ENCODE peak calls at places on chromosome 15, in six cellular contexts. One of them, this sample, is unnamed.

GRCh38 chr15:96416934-96417759 is 86.6 kb downstream of the NR2F2 start:
- DNase-seq in substantia nigra: no peak
- DNase-seq in H9: peak; percentile 58
- DNase-seq in ovary: peak; percentile 35
- DNase-seq in stimulated activated CD4-positive, alpha-beta T cell treated with anti-CD3 and anti-CD28 coated beads, Interleukin-1b, Interleukin-23, amount 100 ng/mL, for 24 hours: no peak
- DNase-seq in hepatic stellate cell: no peak
- DNase-seq in this sample: no peak

GRCh38 chr15:71431345-71432336 is 316.4 kb downstream of the THSD4 start:
- DNase-seq in hepatic stellate cell: no peak
- DNase-seq in stimulated activated CD4-positive, alpha-beta T cell treated with anti-CD3 and anti-CD28 coated beads, Interleukin-1b, Interleukin-23, amount 100 ng/mL, for 24 hours: no peak
- DNase-seq in H9: no peak
- DNase-seq in substantia nigra: no peak
- DNase-seq in ovary: no peak
- DNase-seq in this sample: no peak

GRCh38 chr15:65084500-65085206 is 8.1 kb downstream of the KBTBD13 start:
- DNase-seq in stimulated activated CD4-positive, alpha-beta T cell treated with anti-CD3 and anti-CD28 coated beads, Interleukin-1b, Interleukin-23, amount 100 ng/mL, for 24 hours: no peak
- DNase-seq in H9: no peak
- DNase-seq in ovary: no peak
- DNase-seq in hepatic stellate cell: no peak
- DNase-seq in substantia nigra: no peak
- DNase-seq in this sample: peak; percentile 62

GRCh38 chr15:49918106-49918505 is 200.9 kb downstream of the ATP8B4 start:
- DNase-seq in hepatic stellate cell: no peak
- DNase-seq in ovary: no peak
- DNase-seq in substantia nigra: no peak
- DNase-seq in H9: no peak
- DNase-seq in stimulated activated CD4-positive, alpha-beta T cell treated with anti-CD3 and anti-CD28 coated beads, Interleukin-1b, Interleukin-23, amount 100 ng/mL, for 24 hours: no peak
- DNase-seq in this sample: no peak

GRCh38 chr15:52021892-52022540 is 3.0 kb downstream of the MAPK6 start:
- DNase-seq in hepatic stellate cell: no peak
- DNase-seq in substantia nigra: no peak
- DNase-seq in H9: no peak
- DNase-seq in ovary: no peak
- DNase-seq in stimulated activated CD4-positive, alpha-beta T cell treated with anti-CD3 and anti-CD28 coated beads, Interleukin-1b, Interleukin-23, amount 100 ng/mL, for 24 hours: no peak
- DNase-seq in this sample: no peak

GRCh38 chr15:35912196-35912595 is 366.2 kb upstream of the DPH6 start:
- DNase-seq in H9: no peak
- DNase-seq in stimulated activated CD4-positive, alpha-beta T cell treated with anti-CD3 and anti-CD28 coated beads, Interleukin-1b, Interleukin-23, amount 100 ng/mL, for 24 hours: no peak
- DNase-seq in substantia nigra: no peak
- DNase-seq in ovary: no peak
- DNase-seq in hepatic stellate cell: peak; percentile 8
- DNase-seq in this sample: no peak

GRCh38 chr15:82178061-82178460 is 84.5 kb downstream of the EFL1 start:
- DNase-seq in ovary: no peak
- DNase-seq in stimulated activated CD4-positive, alpha-beta T cell treated with anti-CD3 and anti-CD28 coated beads, Interleukin-1b, Interleukin-23, amount 100 ng/mL, for 24 hours: no peak
- DNase-seq in substantia nigra: no peak
- DNase-seq in hepatic stellate cell: peak; percentile 51
- DNase-seq in H9: no peak
- DNase-seq in this sample: peak; percentile 87

GRCh38 chr15:90337256-90337655 is 14.8 kb upstream of the ZNF774 start:
- DNase-seq in hepatic stellate cell: no peak
- DNase-seq in substantia nigra: no peak
- DNase-seq in H9: no peak
- DNase-seq in stimulated activated CD4-positive, alpha-beta T cell treated with anti-CD3 and anti-CD28 coated beads, Interleukin-1b, Interleukin-23, amount 100 ng/mL, for 24 hours: no peak
- DNase-seq in ovary: no peak
- DNase-seq in this sample: no peak

GRCh38 chr15:23569513-23569912 is 4.0 kb downstream of the MKRN3 start:
- DNase-seq in ovary: no peak
- DNase-seq in stimulated activated CD4-positive, alpha-beta T cell treated with anti-CD3 and anti-CD28 coated beads, Interleukin-1b, Interleukin-23, amount 100 ng/mL, for 24 hours: no peak
- DNase-seq in substantia nigra: no peak
- DNase-seq in H9: no peak
- DNase-seq in hepatic stellate cell: no peak
- DNase-seq in this sample: no peak

GRCh38 chr15:63551400-63551799 is 45.8 kb upstream of the FBXL22 start:
- DNase-seq in substantia nigra: no peak
- DNase-seq in stimulated activated CD4-positive, alpha-beta T cell treated with anti-CD3 and anti-CD28 coated beads, Interleukin-1b, Interleukin-23, amount 100 ng/mL, for 24 hours: no peak
- DNase-seq in H9: no peak
- DNase-seq in hepatic stellate cell: peak; percentile 29
- DNase-seq in ovary: no peak
- DNase-seq in this sample: no peak

GRCh38 chr15:77040673-77041072 is 30.2 kb downstream of the TSPAN3 start:
- DNase-seq in ovary: no peak
- DNase-seq in stimulated activated CD4-positive, alpha-beta T cell treated with anti-CD3 and anti-CD28 coated beads, Interleukin-1b, Interleukin-23, amount 100 ng/mL, for 24 hours: no peak
- DNase-seq in H9: no peak
- DNase-seq in hepatic stellate cell: no peak
- DNase-seq in substantia nigra: no peak
- DNase-seq in this sample: peak; percentile 96

GRCh38 chr15:70880781-70881180 is 11.5 kb downstream of the THAP10 start:
- DNase-seq in ovary: no peak
- DNase-seq in hepatic stellate cell: no peak
- DNase-seq in stimulated activated CD4-positive, alpha-beta T cell treated with anti-CD3 and anti-CD28 coated beads, Interleukin-1b, Interleukin-23, amount 100 ng/mL, for 24 hours: no peak
- DNase-seq in H9: no peak
- DNase-seq in substantia nigra: no peak
- DNase-seq in this sample: no peak

GRCh38 chr15:80581976-80582375 is 113.1 kb upstream of the ABHD17C start:
- DNase-seq in hepatic stellate cell: no peak
- DNase-seq in H9: no peak
- DNase-seq in substantia nigra: no peak
- DNase-seq in stimulated activated CD4-positive, alpha-beta T cell treated with anti-CD3 and anti-CD28 coated beads, Interleukin-1b, Interleukin-23, amount 100 ng/mL, for 24 hours: no peak
- DNase-seq in ovary: no peak
- DNase-seq in this sample: peak; percentile 78

GRCh38 chr15:41501961-41502786 is 8.5 kb downstream of the ITPKA start:
- DNase-seq in hepatic stellate cell: no peak
- DNase-seq in ovary: no peak
- DNase-seq in stimulated activated CD4-positive, alpha-beta T cell treated with anti-CD3 and anti-CD28 coated beads, Interleukin-1b, Interleukin-23, amount 100 ng/mL, for 24 hours: no peak
- DNase-seq in H9: no peak
- DNase-seq in substantia nigra: no peak
- DNase-seq in this sample: peak; percentile 88

GRCh38 chr15:90497912-90498311 is 31.8 kb upstream of the CRTC3 start:
- DNase-seq in hepatic stellate cell: no peak
- DNase-seq in substantia nigra: no peak
- DNase-seq in stimulated activated CD4-positive, alpha-beta T cell treated with anti-CD3 and anti-CD28 coated beads, Interleukin-1b, Interleukin-23, amount 100 ng/mL, for 24 hours: no peak
- DNase-seq in H9: peak; percentile 33
- DNase-seq in ovary: no peak
- DNase-seq in this sample: no peak

GRCh38 chr15:40928351-40928974 is 677 bp upstream of the DLL4 start:
- DNase-seq in substantia nigra: no peak
- DNase-seq in hepatic stellate cell: no peak
- DNase-seq in ovary: no peak
- DNase-seq in stimulated activated CD4-positive, alpha-beta T cell treated with anti-CD3 and anti-CD28 coated beads, Interleukin-1b, Interleukin-23, amount 100 ng/mL, for 24 hours: no peak
- DNase-seq in H9: peak; percentile 85
- DNase-seq in this sample: peak; percentile 79

GRCh38 chr15:51144021-51144532 is 49.4 kb upstream of the TNFAIP8L3 start:
- DNase-seq in ovary: no peak
- DNase-seq in H9: no peak
- DNase-seq in substantia nigra: no peak
- DNase-seq in stimulated activated CD4-positive, alpha-beta T cell treated with anti-CD3 and anti-CD28 coated beads, Interleukin-1b, Interleukin-23, amount 100 ng/mL, for 24 hours: no peak
- DNase-seq in hepatic stellate cell: peak; percentile 33
- DNase-seq in this sample: peak; percentile 85